ENCODE peak calls at places on chromosomes 4 and X, in six cellular contexts. R is Caco-2, H is foreskin keratinocyte, U is AG09309, W is MM.1S, A is lung. S is an unnamed sample.

GRCh38 chrX:109660756-109661155 is 35.8 kb upstream of the KCNE5 start:
- DNase-seq in R (no peak), H (no peak), U (no peak), W (no peak), A (no peak), S (no peak)

GRCh38 chrX:40434947-40435346 is 145.8 kb upstream of the ATP6AP2 start:
- DNase-seq in R (no peak), H (no peak), U (no peak), W (no peak), A (no peak), S (no peak)

GRCh38 chr4:8372506-8373070 is 67.9 kb downstream of the ACOX3 start:
- DNase-seq in R (no peak), H (no peak), U (no peak), W (no peak), A (no peak), S (no peak)

GRCh38 chr4:7161721-7162214 is 30.6 kb upstream of the SORCS2 start:
- DNase-seq in R (peak; percentile 2), H (no peak), U (peak; percentile 13), W (no peak), A (no peak), S (no peak)

GRCh38 chr4:98480535-98480934 is 177.9 kb downstream of the TSPAN5 start:
- DNase-seq in R (no peak), H (no peak), U (no peak), W (no peak), A (no peak), S (no peak)

GRCh38 chr4:122632396-122633143 is 11.7 kb upstream of the IL21 start:
- DNase-seq in R (no peak), H (no peak), U (no peak), W (no peak), A (no peak), S (peak; percentile 9)

GRCh38 chr4:140790765-140791164 is 34.6 kb upstream of the TBC1D9 start:
- DNase-seq in R (no peak), H (peak; percentile 83), U (no peak), W (peak; percentile 50), A (no peak), S (no peak)

GRCh38 chr4:128060130-128060619 is 937 bp upstream of the LARP1B start:
- DNase-seq in R (no peak), H (no peak), U (no peak), W (peak; percentile 21), A (no peak), S (peak; percentile 7)

GRCh38 chrX:15436220-15436619 is 52.0 kb upstream of the VEGFD start:
- DNase-seq in R (no peak), H (no peak), U (peak; percentile 27), W (no peak), A (no peak), S (no peak)

GRCh38 chr4:2650276-2650675 is 105.9 kb downstream of the TNIP2 start:
- DNase-seq in R (no peak), H (no peak), U (no peak), W (no peak), A (no peak), S (no peak)

GRCh38 chrX:38346150-38346549 is 6.3 kb upstream of the OTC start:
- DNase-seq in R (no peak), H (no peak), U (no peak), W (no peak), A (no peak), S (no peak)

DNA sequence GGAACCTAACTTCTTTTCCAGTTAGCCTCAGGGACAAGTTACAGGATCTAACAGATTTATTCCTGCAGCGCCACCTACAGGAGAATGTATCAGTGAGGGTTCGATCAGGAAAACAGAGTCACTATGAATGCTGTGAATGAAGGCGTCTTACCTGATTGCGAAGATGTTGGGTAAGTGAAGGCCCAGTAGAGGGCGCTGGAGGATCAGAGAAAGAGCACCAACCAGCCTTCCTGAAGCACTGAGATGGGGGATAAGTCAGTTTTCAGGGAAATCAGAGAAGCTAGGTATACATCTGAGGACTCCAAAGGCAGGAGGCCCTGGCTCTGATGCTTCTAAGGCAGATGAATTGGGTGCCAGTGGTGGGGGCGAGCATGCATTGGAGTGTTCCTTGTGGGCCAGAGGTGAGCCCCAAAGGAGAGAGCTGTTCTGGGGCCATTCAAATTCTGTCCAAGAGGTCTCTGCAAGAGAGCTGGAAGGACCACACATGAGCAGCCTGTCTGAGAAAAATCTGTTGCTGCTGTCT is 169.9 kb upstream of the AADAT start:
- DNase-seq in R (peak; percentile 86), H (peak; percentile 72), U (peak; percentile 1), W (peak; percentile 92), A (peak; percentile 73), S (peak; percentile 74)
- TF ChIP-seq CTCF in R (peak; percentile 79), H (peak; percentile 100), U (peak; percentile 50), W (peak; percentile 99), A (peak; percentile 7), S (peak; percentile 82)

DNA sequence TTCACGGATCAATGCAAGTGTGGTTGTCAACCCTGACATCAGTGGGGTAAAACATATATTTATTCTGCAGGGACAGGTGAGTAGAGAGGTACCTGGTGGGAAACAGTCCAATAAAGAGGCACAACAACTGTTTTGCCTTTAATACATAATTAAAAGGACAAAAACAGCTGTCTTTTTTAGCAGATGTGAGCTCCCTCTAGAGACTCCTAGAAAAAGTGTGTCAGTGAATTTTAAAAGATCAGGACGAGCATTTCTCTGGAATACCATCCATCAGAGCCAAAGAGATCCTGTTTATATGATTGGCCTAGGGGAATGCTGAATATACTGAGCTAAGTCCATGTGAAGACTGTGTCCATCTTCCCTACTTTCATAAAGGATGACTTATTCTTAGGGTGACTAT is 58.3 kb downstream of the TMEM144 start:
- DNase-seq in R (no peak), H (no peak), U (no peak), W (no peak), A (no peak), S (no peak)
- TF ChIP-seq CTCF in R (peak; percentile 18), H (peak; percentile 22), U (peak; percentile 10), W (no peak), A (no peak), S (no peak)

GRCh38 chrX:85627363-85627762 is 247.9 kb upstream of the POF1B start:
- DNase-seq in R (no peak), H (no peak), U (no peak), W (no peak), A (no peak), S (no peak)
- TF ChIP-seq CTCF in R (peak; percentile 23), H (no peak), U (peak; percentile 9), W (no peak), A (no peak), S (no peak)

GRCh38 chr4:145784036-145784435 is 104.1 kb downstream of the C4orf51 start:
- DNase-seq in R (no peak), H (no peak), U (no peak), W (no peak), A (no peak), S (peak; percentile 69)

GRCh38 chr4:145786830-145787229 is 106.9 kb downstream of the C4orf51 start:
- DNase-seq in R (no peak), H (no peak), U (no peak), W (no peak), A (no peak), S (no peak)

GRCh38 chr4:145788765-145789164 is 108.8 kb downstream of the C4orf51 start:
- DNase-seq in R (no peak), H (no peak), U (no peak), W (no peak), A (no peak), S (no peak)

GRCh38 chr4:145785391-145786008 is 105.6 kb downstream of the C4orf51 start:
- DNase-seq in R (no peak), H (no peak), U (no peak), W (no peak), A (no peak), S (no peak)

GRCh38 chr4:145786261-145786660 is 106.3 kb downstream of the C4orf51 start:
- DNase-seq in R (no peak), H (no peak), U (no peak), W (no peak), A (no peak), S (no peak)
- TF ChIP-seq CTCF in R (no peak), H (no peak), U (no peak), W (no peak), A (no peak), S (no peak)